ENCODE peak calls at places on chromosomes 1 and 21, in ten cellular contexts. X is lung; S is vagina; Q is CD8-positive, alpha-beta T cell; N is hepatocyte; L is SJSA1; Y is left ventricle myocardium inferior; D is body of pancreas; V is upper lobe of left lung; O is PC-3. K is an unnamed sample. For H3K36me3, the result is how much of the 10 kb centered on the place peaks cover.

GRCh38 chr1:150841626-150842025 is 33.6 kb upstream of the CTSK start:
- DNase-seq in V (no peak), S (no peak), X (no peak), Y (no peak), Q (no peak), D (no peak), O (no peak), L (no peak), N (no peak), K (no peak)

GRCh38 chr1:154951901-154952657 is 3.8 kb downstream of the PBXIP1 start:
- DNase-seq in V (peak), Y (no peak), N (no peak), L (no peak), D (no peak), S (no peak), X (no peak), Q (peak), O (no peak), K (peak)

GRCh38 chr21:45364464-45365185 is 40.3 kb upstream of the COL18A1 start:
- DNase-seq in Q (no peak), X (no peak), D (peak), N (no peak), L (no peak), S (no peak), V (peak), Y (no peak), O (no peak), K (no peak)

GRCh38 chr21:15742694-15743093 is 12.9 kb downstream of the USP25 start:
- DNase-seq in N (no peak), L (no peak), O (no peak), S (no peak), X (no peak), Q (no peak), V (peak), Y (no peak), D (no peak), K (no peak)

GRCh38 chr1:112904071-112904830 is 51.7 kb downstream of the SLC16A1 start:
- DNase-seq in X (no peak), Q (no peak), Y (no peak), N (peak), V (no peak), S (no peak), D (no peak), L (peak), O (peak), K (no peak)

GRCh38 chr1:227299238-227299637 is 19.1 kb downstream of the CDC42BPA start:
- DNase-seq in D (no peak), L (peak), Q (no peak), S (no peak), N (no peak), Y (no peak), O (peak), X (no peak), V (no peak), K (no peak)

GRCh38 chr1:233490488-233490887 is 123.4 kb upstream of the KCNK1 start:
- DNase-seq in L (no peak), X (no peak), N (no peak), D (peak), S (no peak), Y (no peak), O (no peak), Q (no peak), V (no peak), K (no peak)

GRCh38 chr1:115283249-115283648 is 54.8 kb downstream of the NGF start:
- DNase-seq in O (no peak), X (no peak), Q (no peak), D (no peak), L (no peak), Y (peak), V (peak), S (no peak), N (no peak), K (no peak)

GRCh38 chr1:150765229-150765976 is at the start of gene CTSS:
- DNase-seq in D (no peak), X (no peak), O (peak), N (no peak), V (no peak), Y (no peak), L (peak), S (no peak), Q (no peak), K (no peak)

GRCh38 chr1:153880962-153881361 is 41.8 kb downstream of the GATAD2B start:
- DNase-seq in Q (peak), D (peak), L (peak), X (peak), S (no peak), V (no peak), N (peak), O (peak), Y (peak), K (peak)

GRCh38 chr1:24308365-24309015 is 10.7 kb upstream of the GRHL3 start:
- DNase-seq in O (peak), D (no peak), Q (no peak), N (no peak), L (no peak), V (no peak), X (no peak), Y (no peak), S (no peak), K (no peak)

GRCh38 chr1:13916530-13916929 is 216.5 kb downstream of the PRDM2 start:
- DNase-seq in O (no peak), V (no peak), Y (no peak), N (no peak), D (no peak), Q (no peak), X (no peak), S (no peak), L (no peak), K (no peak)

GRCh38 chr1:6803357-6803756 is 18.1 kb downstream of the CAMTA1 start:
- DNase-seq in S (no peak), X (no peak), L (peak), O (peak), Q (no peak), Y (no peak), N (no peak), V (no peak), D (no peak), K (no peak)

GRCh38 chr1:53631622-53632310 is 107.2 kb downstream of the GLIS1 start:
- DNase-seq in L (no peak), Q (no peak), O (no peak), V (no peak), X (no peak), D (no peak), S (peak), Y (no peak), N (no peak), K (no peak)

GRCh38 chr1:6037338-6037762 is 8.3 kb upstream of the KCNAB2 start:
- DNase-seq in Y (no peak), N (no peak), Q (no peak), S (no peak), D (no peak), V (no peak), O (peak), L (peak), X (no peak), K (no peak)

GRCh38 chr1:32969556-32969955 is 4.9 kb upstream of the RNF19B start:
- DNase-seq in Q (no peak), O (peak), N (no peak), Y (no peak), L (no peak), S (no peak), V (no peak), D (no peak), X (no peak), K (no peak)

GRCh38 chr1:67599085-67599484 is 85.9 kb upstream of the GADD45A start:
- DNase-seq in V (no peak), Y (no peak), N (no peak), D (no peak), X (no peak), O (no peak), Q (no peak), L (no peak), S (no peak), K (peak)

GRCh38 chr1:160963521-160963920 is 8.9 kb upstream of the ITLN2 start:
- DNase-seq in X (no peak), O (no peak), D (no peak), V (no peak), N (no peak), S (no peak), Q (no peak), Y (no peak), L (no peak), K (no peak)

GRCh38 chr1:89935235-89935634 is 59.7 kb upstream of the ZNF326 start:
- DNase-seq in N (no peak), Y (no peak), X (no peak), V (no peak), Q (no peak), S (no peak), L (no peak), O (no peak), D (no peak), K (no peak)

GRCh38 chr1:45787905-45788304 is 15.5 kb upstream of the MAST2 start:
- DNase-seq in Q (no peak), V (no peak), Y (no peak), L (no peak), D (no peak), S (no peak), O (no peak), X (no peak), N (no peak), K (no peak)

GRCh38 chr1:45793942-45794604 is 9.3 kb upstream of the MAST2 start:
- DNase-seq in S (no peak), L (no peak), O (peak), D (no peak), X (no peak), Q (no peak), N (no peak), V (no peak), Y (no peak), K (no peak)

GRCh38 chr1:45785583-45785982 is 17.8 kb upstream of the MAST2 start:
- DNase-seq in O (no peak), Q (peak), Y (no peak), S (no peak), L (no peak), X (no peak), V (no peak), N (no peak), D (no peak), K (no peak)

GRCh38 chr1:45792744-45793143 is 10.7 kb upstream of the MAST2 start:
- DNase-seq in L (no peak), Y (no peak), N (no peak), D (no peak), S (no peak), O (no peak), Q (no peak), V (no peak), X (no peak), K (no peak)

GRCh38 chr1:45789601-45790000 is 13.8 kb upstream of the MAST2 start:
- DNase-seq in L (no peak), Y (no peak), O (no peak), V (no peak), X (no peak), S (no peak), N (no peak), Q (no peak), D (no peak), K (no peak)
- H3K27ac ChIP-seq in L (no peak), Y (no peak), O (no peak), V (no peak), X (no peak), S (no peak), N (no peak), Q (no peak), D (no peak), K (no peak)

GRCh38 chr21:39660596-39660995 is 47.9 kb downstream of the B3GALT5 start:
- DNase-seq in N (peak), X (no peak), D (peak), O (peak), Y (peak), L (peak), V (no peak), S (peak), Q (no peak), K (peak)
- H3K36me3 ChIP-seq in N (under half), X (under half), D (under half), O (under half), Y (under half), L (under half), V (under half), S (under half), Q (under half), K (under half)

GRCh38 chr21:32463367-32463766 is 50.9 kb downstream of the EVA1C start:
- DNase-seq in Q (no peak), L (peak), N (no peak), S (no peak), X (no peak), O (peak), Y (no peak), V (no peak), D (no peak), K (no peak)
- H3K27ac ChIP-seq in Q (no peak), L (peak), N (peak), S (peak), X (no peak), O (peak), Y (peak), V (peak), D (no peak), K (no peak)

DNA sequence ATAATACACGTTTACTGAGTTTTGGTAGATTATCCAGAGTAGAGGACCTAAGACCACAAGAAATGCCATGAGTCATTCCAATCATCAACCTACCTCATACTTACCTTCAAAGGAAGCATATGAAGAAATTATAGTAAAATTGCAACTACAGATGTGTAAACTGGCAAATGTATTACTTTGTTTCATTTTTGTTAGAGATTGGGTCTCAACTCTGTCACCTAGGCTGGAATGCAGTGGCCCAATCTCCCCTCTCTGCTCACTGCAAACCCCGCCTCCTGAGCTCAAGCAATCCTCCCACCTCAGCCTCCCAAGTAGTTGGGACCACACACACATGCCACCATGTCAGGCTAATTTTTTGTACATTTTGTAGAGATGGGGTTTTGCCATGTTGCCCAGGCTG is 5.2 kb downstream of the TMCO1 start:
- DNase-seq in Q (no peak), Y (no peak), S (no peak), L (no peak), N (no peak), O (no peak), D (no peak), V (no peak), X (no peak), K (no peak)
- H3K36me3 ChIP-seq in Q (under half), Y (half or more), S (under half), L (half or more), N (under half), O (under half), D (under half), V (half or more), X (under half), K (under half)

GRCh38 chr1:97919568-97920261 is 1.1 kb downstream of the DPYD start:
- DNase-seq in Q (no peak), V (no peak), Y (no peak), L (peak), X (no peak), O (peak), N (no peak), D (no peak), S (no peak), K (no peak)

GRCh38 chr1:97920275-97920831 is 481 bp downstream of the DPYD start:
- DNase-seq in Y (no peak), L (peak), N (no peak), S (no peak), O (peak), D (no peak), X (no peak), V (no peak), Q (no peak), K (no peak)

GRCh38 chr1:97913506-97913905 is 7.3 kb downstream of the DPYD start:
- DNase-seq in V (no peak), D (no peak), X (no peak), S (no peak), N (no peak), O (peak), Q (no peak), Y (no peak), L (no peak), K (no peak)

GRCh38 chr1:97920832-97921571 is at the start of gene DPYD:
- DNase-seq in N (peak), L (peak), Q (peak), X (peak), S (peak), D (peak), V (peak), O (peak), Y (peak), K (peak)

GRCh38 chr1:97918961-97919360 is 1.9 kb downstream of the DPYD start:
- DNase-seq in S (no peak), L (no peak), Q (no peak), D (no peak), V (no peak), N (no peak), O (no peak), Y (no peak), X (no peak), K (no peak)
- H3K27ac ChIP-seq in S (no peak), L (peak), Q (no peak), D (no peak), V (peak), N (no peak), O (no peak), Y (peak), X (no peak), K (no peak)

GRCh38 chr1:220001095-220001501 is 45.2 kb downstream of the EPRS1 start:
- DNase-seq in V (no peak), Q (no peak), O (no peak), D (no peak), X (no peak), L (peak), S (no peak), Y (no peak), N (no peak), K (no peak)
- H3K36me3 ChIP-seq in V (half or more), Q (under half), O (half or more), D (under half), X (under half), L (under half), S (half or more), Y (half or more), N (under half), K (half or more)

GRCh38 chr21:35394634-35395369 is 345.7 kb upstream of the RUNX1 start:
- DNase-seq in L (no peak), O (peak), Q (no peak), N (no peak), D (no peak), X (no peak), V (no peak), S (no peak), Y (no peak), K (no peak)

GRCh38 chr21:35395728-35396127 is 346.6 kb upstream of the RUNX1 start:
- DNase-seq in X (no peak), D (no peak), O (peak), S (no peak), L (no peak), V (no peak), Y (no peak), Q (no peak), N (no peak), K (no peak)

GRCh38 chr21:35394049-35394448 is 344.9 kb upstream of the RUNX1 start:
- DNase-seq in Q (no peak), L (no peak), X (no peak), O (no peak), N (no peak), S (no peak), D (peak), Y (no peak), V (no peak), K (no peak)

GRCh38 chr21:35386491-35387079 is 337.5 kb upstream of the RUNX1 start:
- DNase-seq in D (no peak), X (no peak), V (no peak), Q (no peak), O (no peak), N (no peak), L (no peak), S (no peak), Y (no peak), K (no peak)

GRCh38 chr21:35390013-35390776 is 341.1 kb upstream of the RUNX1 start:
- DNase-seq in L (no peak), Y (no peak), S (no peak), D (peak), O (peak), V (no peak), Q (no peak), X (no peak), N (peak), K (no peak)
- H3K27ac ChIP-seq in L (no peak), Y (no peak), S (no peak), D (no peak), O (no peak), V (no peak), Q (no peak), X (no peak), N (peak), K (no peak)

K was measured in transverse colon.